ENCODE peak calls at places on chromosomes 6 and 20, in ten cellular contexts. J is suprapubic skin; D is lower lobe of right lung; E is CD8-positive, alpha-beta T cell; H is fibroblast of lung; Q is endodermal cell; V is cardiac muscle cell; C is A673; T is Peyer's patch; U is ovary. M is an unnamed sample.

GRCh38 chr6:87832025-87832825 is 130.2 kb upstream of the AKIRIN2 start:
- DNase-seq in J (no peak), D (no peak), E (no peak), H (peak; percentile 32), Q (no peak), V (no peak), C (peak; percentile 8), T (no peak), U (no peak), M (peak; percentile 27)

GRCh38 chr6:153563001-153563400 is 431.9 kb upstream of the RGS17 start:
- DNase-seq in J (no peak), D (no peak), E (no peak), H (no peak), Q (no peak), V (no peak), C (peak; percentile 7), T (no peak), U (no peak), M (no peak)

GRCh38 chr6:43990627-43991619 is 136.3 kb downstream of the MRPL14 start:
- DNase-seq in J (no peak), D (peak; percentile 30), E (no peak), H (peak; percentile 65), Q (no peak), V (peak; percentile 63), C (no peak), T (no peak), U (peak; percentile 69), M (no peak)

GRCh38 chr6:108622601-108623335 is 62.1 kb downstream of the FOXO3 start:
- DNase-seq in J (peak; percentile 83), D (peak; percentile 61), E (no peak), H (peak; percentile 96), Q (no peak), V (no peak), C (no peak), T (no peak), U (no peak), M (no peak)

GRCh38 chr6:127186889-127187288 is 68.4 kb downstream of the RSPO3 start:
- DNase-seq in J (peak; percentile 82), D (peak; percentile 87), E (peak; percentile 53), H (no peak), Q (peak; percentile 92), V (peak; percentile 37), C (peak; percentile 52), T (peak; percentile 34), U (peak; percentile 12), M (peak; percentile 4)

GRCh38 chr20:50401587-50402343 is 108.4 kb upstream of the PTPN1 start:
- DNase-seq in J (no peak), D (no peak), E (no peak), H (no peak), Q (no peak), V (no peak), C (no peak), T (no peak), U (no peak), M (peak; percentile 3)

GRCh38 chr20:689348-689747 is 13.7 kb upstream of the SCRT2 start:
- DNase-seq in J (peak; percentile 50), D (no peak), E (no peak), H (no peak), Q (no peak), V (no peak), C (no peak), T (no peak), U (no peak), M (no peak)

GRCh38 chr20:47354710-47355488 is 1.6 kb downstream of the ZMYND8 start:
- DNase-seq in J (no peak), D (no peak), E (no peak), H (peak; percentile 41), Q (no peak), V (no peak), C (no peak), T (no peak), U (no peak), M (no peak)

GRCh38 chr6:143514996-143515760 is 3.7 kb upstream of the FUCA2 start:
- DNase-seq in J (no peak), D (peak; percentile 48), E (no peak), H (peak; percentile 55), Q (no peak), V (peak; percentile 17), C (no peak), T (no peak), U (peak; percentile 35), M (no peak)

GRCh38 chr6:16850332-16851022 is 89.2 kb upstream of the ATXN1 start:
- DNase-seq in J (no peak), D (no peak), E (no peak), H (peak; percentile 52), Q (no peak), V (no peak), C (peak; percentile 76), T (no peak), U (no peak), M (no peak)

GRCh38 chr6:16849280-16850210 is 88.3 kb upstream of the ATXN1 start:
- DNase-seq in J (no peak), D (no peak), E (no peak), H (peak; percentile 89), Q (no peak), V (no peak), C (peak; percentile 69), T (no peak), U (no peak), M (no peak)

GRCh38 chr6:16851758-16852157 is 90.5 kb upstream of the ATXN1 start:
- DNase-seq in J (no peak), D (no peak), E (no peak), H (peak; percentile 12), Q (no peak), V (no peak), C (no peak), T (no peak), U (no peak), M (no peak)

GRCh38 chr6:16854986-16855385 is 93.7 kb upstream of the ATXN1 start:
- DNase-seq in J (no peak), D (no peak), E (no peak), H (peak; percentile 43), Q (no peak), V (no peak), C (no peak), T (no peak), U (no peak), M (no peak)

DNA sequence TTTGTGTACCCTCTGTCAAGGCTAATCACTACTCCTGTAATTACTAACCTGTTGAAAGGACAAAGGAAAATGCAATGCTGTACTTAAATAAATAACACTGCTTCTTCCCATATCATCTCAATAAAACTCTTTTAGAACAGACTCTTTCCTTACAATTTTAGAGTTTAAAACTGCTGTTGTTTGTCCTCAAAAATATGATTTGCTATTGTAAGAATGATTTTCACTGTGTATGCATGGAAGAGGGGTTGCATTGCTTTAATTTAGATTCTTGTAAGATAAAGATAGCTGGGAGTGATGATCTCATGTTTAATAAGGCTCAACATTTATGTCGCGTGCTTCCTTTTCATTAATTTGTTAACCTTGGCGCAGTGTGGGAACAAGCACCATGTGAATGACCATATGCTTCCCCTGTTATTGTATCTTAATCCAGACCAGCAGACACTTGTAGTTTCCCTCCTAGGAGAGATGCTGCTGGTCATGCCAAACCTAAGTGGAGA is 89.8 kb upstream of the ATXN1 start:
- DNase-seq in J (no peak), D (no peak), E (no peak), H (no peak), Q (no peak), V (no peak), C (peak; percentile 71), T (no peak), U (no peak), M (no peak)
- H3K36me3 ChIP-seq in J (no peaks in the 10 kb centered on the region), D (no peaks in the 10 kb centered on the region), E (no peaks in the 10 kb centered on the region), H (no peaks in the 10 kb centered on the region), Q (no peaks in the 10 kb centered on the region), V (no peaks in the 10 kb centered on the region), C (no peaks in the 10 kb centered on the region), T (no peaks in the 10 kb centered on the region), U (no peaks in the 10 kb centered on the region), M (no peaks in the 10 kb centered on the region)

GRCh38 chr20:62552613-62553012 is 76.8 kb upstream of the GATA5 start:
- DNase-seq in J (no peak), D (no peak), E (no peak), H (no peak), Q (no peak), V (no peak), C (no peak), T (no peak), U (no peak), M (no peak)

GRCh38 chr20:62553136-62553837 is 77.5 kb upstream of the GATA5 start:
- DNase-seq in J (no peak), D (no peak), E (no peak), H (no peak), Q (no peak), V (no peak), C (no peak), T (no peak), U (no peak), M (no peak)

GRCh38 chr20:62554214-62554897 is 78.6 kb upstream of the GATA5 start:
- DNase-seq in J (no peak), D (no peak), E (no peak), H (no peak), Q (no peak), V (no peak), C (no peak), T (no peak), U (no peak), M (no peak)

GRCh38 chr20:62554898-62555641 is 79.3 kb upstream of the GATA5 start:
- DNase-seq in J (no peak), D (no peak), E (no peak), H (no peak), Q (no peak), V (no peak), C (no peak), T (no peak), U (no peak), M (no peak)

GRCh38 chr20:62553838-62554161 is 78.0 kb upstream of the GATA5 start:
- DNase-seq in J (no peak), D (no peak), E (no peak), H (no peak), Q (no peak), V (no peak), C (no peak), T (no peak), U (no peak), M (no peak)
- H3K4me3 ChIP-seq in J (no peak overlapping the region), D (no peak overlapping the region), E (no peak overlapping the region), H (no peak overlapping the region), Q (no peak overlapping the region), V (peak overlapping the region; percentile 96), C (no peak overlapping the region), T (no peak overlapping the region), U (no peak overlapping the region), M (no peak overlapping the region)

DNA sequence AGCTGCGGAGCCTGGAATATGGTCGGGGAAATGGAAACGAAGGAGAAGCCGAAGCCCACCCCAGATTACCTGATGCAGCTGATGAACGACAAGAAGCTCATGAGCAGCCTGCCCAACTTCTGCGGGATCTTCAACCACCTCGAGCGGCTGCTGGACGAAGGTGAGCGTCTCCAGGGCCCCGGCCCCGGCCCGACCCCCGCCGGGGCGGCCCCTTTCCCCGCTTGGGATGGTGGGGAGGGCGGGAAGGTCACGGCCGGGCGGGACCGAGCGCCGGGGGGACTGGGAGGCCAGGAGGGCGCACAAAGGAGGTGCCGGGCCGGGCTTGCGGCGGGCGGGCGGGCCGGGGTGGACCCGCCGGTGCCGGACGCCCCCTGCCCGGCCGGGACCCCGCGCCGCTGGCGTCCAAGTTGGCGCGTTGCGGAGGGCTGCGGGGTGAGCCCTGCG is 680 bp downstream of the QKI start:
- DNase-seq in J (no peak), D (peak; percentile 53), E (peak; percentile 66), H (no peak), Q (peak; percentile 76), V (no peak), C (peak; percentile 50), T (no peak), U (peak; percentile 65), M (peak; percentile 13)
- H3K4me1 ChIP-seq in J (peaks cover 34% of the 10 kb centered on the region), D (peaks cover 47% of the 10 kb centered on the region), E (peaks cover 32% of the 10 kb centered on the region), H (peaks cover under 1% of the 10 kb centered on the region), Q (peaks cover under 1% of the 10 kb centered on the region), V (peaks cover 8% of the 10 kb centered on the region), C (peaks cover 39% of the 10 kb centered on the region), T (peaks cover 7% of the 10 kb centered on the region), U (no peaks in the 10 kb centered on the region), M (peaks cover 37% of the 10 kb centered on the region)

GRCh38 chr6:160086754-160087153 is 34.9 kb upstream of the SLC22A1 start:
- DNase-seq in J (no peak), D (no peak), E (no peak), H (no peak), Q (peak; percentile 36), V (no peak), C (no peak), T (no peak), U (no peak), M (no peak)
- H3K36me3 ChIP-seq in J (peaks cover 98% of the 10 kb centered on the region), D (peaks cover 100% of the 10 kb centered on the region), E (peaks cover 61% of the 10 kb centered on the region), H (peaks cover 28% of the 10 kb centered on the region), Q (peaks cover 68% of the 10 kb centered on the region), V (peaks cover 53% of the 10 kb centered on the region), C (peaks cover 43% of the 10 kb centered on the region), T (peaks cover 94% of the 10 kb centered on the region), U (no peaks in the 10 kb centered on the region), M (peaks cover 68% of the 10 kb centered on the region)

M was measured in CD8-positive, alpha-beta memory T cell.